ENCODE peak calls at places on chromosomes 12 and 14, in seven cellular contexts. Z is posterior cingulate gyrus; C is foreskin keratinocyte; J is astrocyte of the hippocampus; X is stimulated activated CD4-positive, alpha-beta T cell treated with anti-CD3 and anti-CD28 coated beads, Interleukin-12 subunit alpha, Interleukin-12 subunit beta, amount 100 ng/mL, for 24 hours; D is NCI-H1436; U is cardiac fibroblast. H is an unnamed sample.

GRCh38 chr12:64085996-64086395 is 136.1 kb downstream of the KICS2 start:
- DNase-seq in Z (no peak), U (peak; percentile 29), J (no peak), X (no peak), C (no peak), D (no peak), H (peak; percentile 72)

GRCh38 chr14:51382506-51382905 is 142.5 kb downstream of the TMX1 start:
- DNase-seq in X (no peak), Z (no peak), J (no peak), C (peak; percentile 99), D (peak; percentile 48), U (no peak), H (no peak)

GRCh38 chr12:54853933-54854538 is at the start of gene MUCL1:
- DNase-seq in J (peak; percentile 75), C (peak; percentile 50), D (peak; percentile 58), X (peak; percentile 70), Z (peak; percentile 44), U (peak; percentile 89), H (peak; percentile 43)

GRCh38 chr14:23364164-23364571 is 804 bp downstream of the EFS start:
- DNase-seq in U (no peak), D (no peak), C (no peak), X (no peak), Z (peak; percentile 75), J (peak; percentile 38), H (no peak)

GRCh38 chr12:96070670-96071279 is 35.4 kb upstream of the LTA4H start:
- DNase-seq in C (no peak), Z (no peak), D (peak; percentile 46), U (peak; percentile 31), J (peak; percentile 34), X (no peak), H (no peak)

GRCh38 chr12:131093971-131094830 is 140.5 kb downstream of the ADGRD1 start:
- DNase-seq in J (no peak), Z (no peak), D (no peak), X (no peak), C (no peak), U (no peak), H (no peak)

GRCh38 chr12:118358607-118359540 is 13.8 kb downstream of the TAOK3 start:
- DNase-seq in D (no peak), Z (no peak), X (no peak), C (no peak), J (no peak), U (no peak), H (no peak)

GRCh38 chr12:75289678-75290200 is 40.4 kb downstream of the CAPS2 start:
- DNase-seq in U (peak; percentile 57), C (no peak), Z (no peak), D (no peak), J (peak; percentile 27), X (no peak), H (peak; percentile 8)

GRCh38 chr14:56248442-56248841 is 130.2 kb downstream of the PELI2 start:
- DNase-seq in D (no peak), U (no peak), X (no peak), J (no peak), Z (no peak), C (no peak), H (no peak)